ENCODE peak calls at places on chromosomes 3 and 15, in six cellular contexts. C is stimulated activated CD8-positive, alpha-beta memory T cell treated with anti-CD3 and anti-CD28 coated beads, Interleukin-4, amount 100 ng/mL, for 1 hour; T is psoas muscle; B is activated CD4-positive, alpha-beta T cell treated with anti-CD3 and anti-CD28 coated beads, Interleukin-2, amount 50 U/mL, for 1 hour; A is HFF-Myc; Z is right cardiac atrium. S is an unnamed sample.

GRCh38 chr15:69132935-69133861 is 27.2 kb upstream of the GLCE start:
- DNase-seq in Z (no peak), C (no peak), T (no peak), A (no peak), B (no peak), S (no peak)

GRCh38 chr15:33278816-33279612 is 31.8 kb upstream of the RYR3 start:
- DNase-seq in B (no peak), A (peak; percentile 84), T (no peak), Z (no peak), C (no peak), S (no peak)

GRCh38 chr3:73029321-73029796 is 32.1 kb upstream of the EBLN2 start:
- DNase-seq in C (no peak), T (no peak), A (peak; percentile 21), B (no peak), Z (no peak), S (no peak)

GRCh38 chr15:61871926-61872522 is 188.2 kb downstream of the VPS13C start:
- DNase-seq in Z (no peak), A (peak; percentile 2), B (no peak), T (no peak), C (no peak), S (no peak)

GRCh38 chr3:141370065-141370533 is 1.8 kb downstream of the ZBTB38 start:
- DNase-seq in C (no peak), A (peak; percentile 92), Z (no peak), B (peak; percentile 41), T (no peak), S (peak; percentile 87)

GRCh38 chr15:66071621-66072295 is 181.8 kb downstream of the MEGF11 start:
- DNase-seq in A (no peak), C (no peak), B (no peak), Z (no peak), T (no peak), S (no peak)

GRCh38 chr15:40925495-40925862 is 3.7 kb upstream of the DLL4 start:
- DNase-seq in T (no peak), A (no peak), C (no peak), B (no peak), Z (peak; percentile 39), S (no peak)

GRCh38 chr3:183486472-183486871 is 58.1 kb upstream of the MCF2L2 start:
- DNase-seq in Z (no peak), A (no peak), T (no peak), C (no peak), B (no peak), S (no peak)

GRCh38 chr15:30924353-30924752 is 20.6 kb downstream of the FAN1 start:
- DNase-seq in B (no peak), T (no peak), Z (no peak), C (no peak), A (no peak), S (no peak)

GRCh38 chr3:149581248-149581647 is 76.6 kb downstream of the WWTR1 start:
- DNase-seq in A (no peak), T (no peak), Z (no peak), B (no peak), C (no peak), S (no peak)

GRCh38 chr15:70291295-70291694 is 193.6 kb upstream of the TLE3 start:
- DNase-seq in B (no peak), C (no peak), T (no peak), Z (no peak), A (no peak), S (no peak)

GRCh38 chr15:34637305-34637704 is 53.9 kb upstream of the GOLGA8B start:
- DNase-seq in Z (no peak), B (no peak), C (no peak), A (no peak), T (no peak), S (no peak)

GRCh38 chr3:80677796-80678195 is 910.0 kb upstream of the ROBO1 start:
- DNase-seq in T (no peak), B (no peak), Z (no peak), A (no peak), C (no peak), S (no peak)

GRCh38 chr3:13281657-13282527 is 138.2 kb downstream of the NUP210 start:
- DNase-seq in T (peak; percentile 63), Z (peak; percentile 79), B (no peak), A (no peak), C (no peak), S (no peak)

S was measured in putamen.